ENCODE peak calls at places on chromosomes 4 and X, in four cellular contexts. B, V, D and T are unnamed samples.

GRCh38 chr4:3417448-3417847 is 24.3 kb upstream of the HGFAC start:
- DNase-seq in B (no peak), V (no peak), D (no peak), T (no peak)

GRCh38 chr4:154760895-154761294 is 17.1 kb downstream of the LRAT start:
- DNase-seq in B (no peak), V (no peak), D (no peak), T (no peak)

GRCh38 chrX:65601530-65602281 is 65.7 kb upstream of the MSN start:
- DNase-seq in B (peak), V (peak), D (peak), T (no peak)

GRCh38 chr4:80081566-80081965 is 8.5 kb upstream of the ANTXR2 start:
- DNase-seq in B (no peak), V (no peak), D (no peak), T (no peak)

GRCh38 chr4:104589264-104589868 is 94.7 kb upstream of the CXXC4 start:
- DNase-seq in B (no peak), V (no peak), D (no peak), T (no peak)

GRCh38 chr4:48139688-48140087 is 5.6 kb upstream of the TXK start:
- DNase-seq in B (peak), V (no peak), D (no peak), T (no peak)

GRCh38 chrX:1451676-1452496 is 823 bp downstream of the ASMTL start:
- DNase-seq in B (no peak), V (no peak), D (no peak), T (no peak)

GRCh38 chr4:145839151-145839550 is 99.5 kb downstream of the ZNF827 start:
- DNase-seq in B (no peak), V (no peak), D (no peak), T (no peak)

GRCh38 chrX:31147175-31147574 is 75.3 kb upstream of the FTHL17 start:
- DNase-seq in B (no peak), V (no peak), D (no peak), T (no peak)

GRCh38 chr4:73734405-73735070 is 5.8 kb upstream of the CXCL8 start:
- DNase-seq in B (no peak), V (no peak), D (no peak), T (no peak)

GRCh38 chr4:95548738-95549245 is at the start of gene UNC5C:
- DNase-seq in B (peak), V (no peak), D (no peak), T (no peak)

GRCh38 chr4:2787230-2788100 is 5.4 kb upstream of the SH3BP2 start:
- DNase-seq in B (peak), V (no peak), D (peak), T (peak)

GRCh38 chrX:123291623-123292022 is 107.5 kb downstream of the GRIA3 start:
- DNase-seq in B (no peak), V (no peak), D (no peak), T (no peak)

GRCh38 chr4:49221209-49221608 is 235.1 kb downstream of the CWH43 start:
- DNase-seq in B (no peak), V (no peak), D (no peak), T (no peak)

GRCh38 chrX:133685806-133686205 is 270.5 kb upstream of the GPC4 start:
- DNase-seq in B (peak), V (no peak), D (no peak), T (no peak)

GRCh38 chr4:11368701-11369115 is 60.0 kb downstream of the HS3ST1 start:
- DNase-seq in B (no peak), V (no peak), D (no peak), T (no peak)

GRCh38 chr4:21765810-21766407 is 182.7 kb downstream of the KCNIP4 start:
- DNase-seq in B (peak), V (no peak), D (peak), T (peak)

GRCh38 chr4:172815499-172816175 is 353.0 kb upstream of the GALNT7 start:
- DNase-seq in B (no peak), V (no peak), D (no peak), T (no peak)

GRCh38 chr4:48093949-48094550 is 40.0 kb downstream of the TXK start:
- DNase-seq in B (no peak), V (no peak), D (no peak), T (no peak)

GRCh38 chrX:118502121-118502794 is 6.6 kb downstream of the DOCK11 start:
- DNase-seq in B (peak), V (no peak), D (no peak), T (no peak)

GRCh38 chr4:69156913-69157312 is 57.6 kb downstream of the UGT2B11 start:
- DNase-seq in B (no peak), V (no peak), D (no peak), T (no peak)
- TF ChIP-seq CTCF in B (no peak), V (peak), D (peak), T (peak)

DNA sequence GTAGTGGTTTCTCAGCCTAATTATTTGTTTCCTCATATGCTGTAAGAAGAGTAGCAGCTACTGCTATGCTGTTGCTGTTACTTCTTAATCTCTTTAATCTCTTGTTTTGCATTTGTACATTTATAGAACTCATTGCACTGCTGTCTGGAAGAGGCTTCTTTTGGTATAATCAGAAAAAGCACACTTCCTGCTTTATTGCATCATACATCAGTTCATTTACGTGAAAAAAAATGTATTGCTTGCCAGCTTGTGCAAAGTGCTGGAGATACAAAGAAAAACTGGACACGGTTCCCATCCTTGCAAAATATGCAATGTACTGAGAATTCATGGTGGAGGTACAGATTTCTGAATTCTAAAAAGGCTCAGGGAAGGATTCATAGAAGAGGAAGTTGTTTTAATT is 332.1 kb downstream of the GRXCR1 start:
- DNase-seq in B (peak), V (no peak), D (peak), T (no peak)
- TF ChIP-seq CTCF in B (no peak), V (no peak), D (no peak), T (no peak)

DNA sequence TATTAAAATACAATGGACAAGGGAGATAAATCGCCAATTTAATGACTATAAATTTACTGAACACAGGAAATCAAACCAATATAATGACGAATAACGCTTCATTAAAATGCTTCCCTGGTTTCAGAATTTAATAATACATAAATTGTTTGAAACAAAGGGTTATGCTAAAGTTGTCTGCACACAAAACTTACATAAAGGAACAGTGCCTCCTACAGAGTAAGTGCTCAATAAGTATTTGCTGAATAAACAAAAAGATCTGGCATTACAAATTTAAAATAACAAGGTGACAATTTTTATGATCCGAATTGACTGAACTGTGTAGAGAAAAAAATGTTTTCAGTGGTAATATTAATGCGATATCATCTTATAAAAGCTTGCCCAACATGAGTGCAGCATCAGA is 69.6 kb downstream of the NOCT start:
- DNase-seq in B (peak), V (no peak), D (peak), T (no peak)
- TF ChIP-seq CTCF in B (no peak), V (peak), D (peak), T (peak)

GRCh38 chr4:8263397-8263796 is 6.2 kb upstream of the HTRA3 start:
- DNase-seq in B (no peak), V (no peak), D (no peak), T (no peak)
- TF ChIP-seq CTCF in B (no peak), V (no peak), D (no peak), T (no peak)

GRCh38 chr4:97938141-97938540 is 205.1 kb downstream of the STPG2 start:
- DNase-seq in B (no peak), V (no peak), D (no peak), T (no peak)
- TF ChIP-seq CTCF in B (no peak), V (no peak), D (no peak), T (no peak)

DNA sequence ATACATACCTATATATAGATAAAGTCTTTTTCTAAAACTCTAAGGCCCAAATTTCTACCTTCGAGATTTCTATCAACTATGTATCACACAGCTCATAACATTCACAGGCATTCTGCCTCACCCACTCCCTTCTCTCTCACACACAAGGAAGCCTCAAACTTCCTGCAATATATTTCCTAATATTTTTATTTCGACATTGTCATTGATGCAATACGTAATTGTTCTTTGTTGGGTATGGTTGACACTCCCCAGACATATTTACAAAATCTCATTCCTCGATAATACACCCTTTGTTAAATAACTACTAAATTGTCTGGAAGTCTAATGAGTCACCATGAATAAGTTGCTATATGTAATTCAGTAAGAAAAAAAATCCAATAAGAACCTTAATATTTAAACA is 143.5 kb downstream of the HNRNPD start:
- DNase-seq in B (no peak), V (no peak), D (no peak), T (no peak)
- TF ChIP-seq CTCF in B (no peak), V (no peak), D (no peak), T (no peak)

GRCh38 chr4:77308843-77309242 is 151.8 kb downstream of the CCNG2 start:
- DNase-seq in B (peak), V (no peak), D (peak), T (peak)
- TF ChIP-seq CTCF in B (peak), V (peak), D (peak), T (peak)